ENCODE peak calls at places on chromosome 16, in six cellular contexts. P, O, Y, U, H and Z are unnamed samples.

GRCh38 chr16:85004587-85005205 is 6.6 kb downstream of the ZDHHC7 start:
- DNase-seq in U (no peak), H (peak), O (no peak), Y (no peak), P (no peak), Z (no peak)

GRCh38 chr16:85401370-85401916 is 211.7 kb upstream of the GSE1 start:
- DNase-seq in Y (no peak), P (no peak), H (no peak), U (no peak), O (no peak), Z (no peak)

GRCh38 chr16:11583889-11584565 is 2.7 kb downstream of the LITAF start:
- DNase-seq in U (no peak), H (no peak), P (no peak), O (no peak), Y (no peak), Z (no peak)

GRCh38 chr16:19853973-19854876 is 30.4 kb downstream of the GPRC5B start:
- DNase-seq in P (no peak), U (no peak), O (no peak), H (no peak), Y (peak), Z (no peak)

GRCh38 chr16:1010815-1011214 is 29.2 kb downstream of the SOX8 start:
- DNase-seq in P (no peak), H (no peak), O (no peak), U (no peak), Y (no peak), Z (no peak)

GRCh38 chr16:15597822-15598647 is 44.9 kb downstream of the MARF1 start:
- DNase-seq in Y (no peak), O (no peak), P (no peak), H (no peak), U (no peak), Z (no peak)

GRCh38 chr16:29779474-29779873 is 1.4 kb downstream of the ZG16 start:
- DNase-seq in Y (no peak), U (no peak), H (no peak), P (no peak), O (no peak), Z (no peak)

GRCh38 chr16:87086575-87086974 is 230.6 kb downstream of the C16orf95 start:
- DNase-seq in Y (no peak), H (no peak), U (no peak), P (no peak), O (no peak), Z (no peak)

GRCh38 chr16:1696863-1697262 is 9.1 kb upstream of the MAPK8IP3 start:
- DNase-seq in Y (no peak), U (no peak), H (no peak), O (no peak), P (no peak), Z (no peak)

GRCh38 chr16:30777591-30778297 is 9.3 kb downstream of the ZNF629 start:
- DNase-seq in P (no peak), H (no peak), O (no peak), U (no peak), Y (no peak), Z (no peak)

GRCh38 chr16:84689126-84689525 is 10.7 kb upstream of the USP10 start:
- DNase-seq in H (peak), O (no peak), U (no peak), P (no peak), Y (peak), Z (no peak)

GRCh38 chr16:83581082-83581481 is 226.7 kb upstream of the HSBP1 start:
- DNase-seq in Y (no peak), O (no peak), U (no peak), P (no peak), H (no peak), Z (no peak)

GRCh38 chr16:67936876-67937605 is 391 bp upstream of the PSMB10 start:
- DNase-seq in O (no peak), U (peak), P (peak), Y (no peak), H (no peak), Z (no peak)

GRCh38 chr16:529012-529575 is 1.6 kb downstream of the CAPN15 start:
- DNase-seq in Y (peak), U (no peak), P (peak), O (no peak), H (no peak), Z (peak)

GRCh38 chr16:13471478-13471877 is 448.5 kb upstream of the ERCC4 start:
- DNase-seq in U (no peak), H (no peak), O (no peak), Y (no peak), P (no peak), Z (no peak)

GRCh38 chr16:11677959-11678881 is 10.0 kb downstream of the SNN start:
- DNase-seq in O (no peak), Y (no peak), U (no peak), H (no peak), P (no peak), Z (no peak)

GRCh38 chr16:27779719-27780161 is 229.8 kb downstream of the KATNIP start:
- DNase-seq in U (no peak), O (no peak), P (no peak), Y (peak), H (peak), Z (no peak)

GRCh38 chr16:54353097-54353496 is 66.5 kb upstream of the IRX3 start:
- DNase-seq in O (no peak), U (no peak), P (no peak), Y (no peak), H (no peak), Z (no peak)

GRCh38 chr16:19858654-19859018 is 26.0 kb downstream of the GPRC5B start:
- DNase-seq in U (no peak), H (no peak), P (no peak), O (no peak), Y (no peak), Z (no peak)

GRCh38 chr16:55297910-55298175 is 26.2 kb upstream of the IRX6 start:
- DNase-seq in H (peak), P (no peak), U (no peak), Y (no peak), O (no peak), Z (no peak)

GRCh38 chr16:58418601-58419000 is 26.3 kb downstream of the GINS3 start:
- DNase-seq in H (peak), U (no peak), Y (no peak), P (no peak), O (no peak), Z (no peak)

GRCh38 chr16:84050316-84050715 is 7.7 kb upstream of the SLC38A8 start:
- DNase-seq in H (no peak), P (no peak), Y (no peak), U (no peak), O (no peak), Z (no peak)

GRCh38 chr16:10514369-10515055 is 65.9 kb downstream of the EMP2 start:
- DNase-seq in U (peak), H (peak), O (peak), P (peak), Y (peak), Z (peak)

GRCh38 chr16:76796431-76796830 is 394.6 kb upstream of the MON1B start:
- DNase-seq in Y (no peak), P (no peak), H (no peak), U (no peak), O (no peak), Z (no peak)

GRCh38 chr16:85632709-85633437 is 19.8 kb downstream of the GSE1 start:
- DNase-seq in P (no peak), Y (no peak), O (no peak), U (no peak), H (no peak), Z (no peak)